ENCODE peak calls at places on chromosomes 5 and 9, in six cellular contexts. One of them, this sample, is unnamed.
A peak's percentile ranks its signal among the peaks of the same experiment; 100 is the strongest.

GRCh38 chr5:171644536-171644935 is 141.1 kb upstream of the SMIM23 start:
- DNase-seq in ovary: no peak
- DNase-seq in A549: no peak
- DNase-seq in SK-N-SH: peak; percentile 41
- DNase-seq in tibial nerve: no peak
- DNase-seq in sigmoid colon: no peak
- DNase-seq in this sample: no peak

GRCh38 chr5:160173-160510 is 31.2 kb upstream of the LRRC14B start:
- DNase-seq in ovary: no peak
- DNase-seq in A549: no peak
- DNase-seq in SK-N-SH: no peak
- DNase-seq in tibial nerve: no peak
- DNase-seq in sigmoid colon: peak; percentile 48
- DNase-seq in this sample: peak; percentile 10

GRCh38 chr5:159444441-159445082 is 114.3 kb upstream of the IL12B start:
- DNase-seq in ovary: no peak
- DNase-seq in A549: peak; percentile 78
- DNase-seq in SK-N-SH: peak; percentile 44
- DNase-seq in tibial nerve: no peak
- DNase-seq in sigmoid colon: no peak
- DNase-seq in this sample: no peak

GRCh38 chr9:134175291-134175807 is 11.0 kb upstream of the RNU6ATAC start:
- DNase-seq in ovary: no peak
- DNase-seq in A549: peak; percentile 74
- DNase-seq in SK-N-SH: peak; percentile 70
- DNase-seq in tibial nerve: no peak
- DNase-seq in sigmoid colon: no peak
- DNase-seq in this sample: no peak

GRCh38 chr9:106075991-106076390 is 381.6 kb downstream of the TMEM38B start:
- DNase-seq in ovary: no peak
- DNase-seq in A549: no peak
- DNase-seq in SK-N-SH: no peak
- DNase-seq in tibial nerve: no peak
- DNase-seq in sigmoid colon: no peak
- DNase-seq in this sample: no peak

GRCh38 chr5:79236364-79236969 is 536 bp downstream of the JMY start:
- DNase-seq in ovary: no peak
- DNase-seq in A549: peak; percentile 21
- DNase-seq in SK-N-SH: peak; percentile 82
- DNase-seq in tibial nerve: no peak
- DNase-seq in sigmoid colon: peak; percentile 67
- DNase-seq in this sample: no peak

GRCh38 chr5:104643320-104643719 is 1080.7 kb upstream of the NUDT12 start:
- DNase-seq in ovary: no peak
- DNase-seq in A549: no peak
- DNase-seq in SK-N-SH: no peak
- DNase-seq in tibial nerve: no peak
- DNase-seq in sigmoid colon: no peak
- DNase-seq in this sample: no peak

GRCh38 chr5:165779505-165779904 is 2274.1 kb downstream of the MAT2B start:
- DNase-seq in ovary: no peak
- DNase-seq in A549: no peak
- DNase-seq in SK-N-SH: no peak
- DNase-seq in tibial nerve: no peak
- DNase-seq in sigmoid colon: no peak
- DNase-seq in this sample: no peak

GRCh38 chr9:121550569-121551512 is 51.2 kb upstream of the GGTA1 start:
- DNase-seq in ovary: peak; percentile 85
- DNase-seq in A549: peak; percentile 69
- DNase-seq in SK-N-SH: peak; percentile 92
- DNase-seq in tibial nerve: peak; percentile 58
- DNase-seq in sigmoid colon: peak; percentile 89
- DNase-seq in this sample: peak; percentile 84

GRCh38 chr5:34538026-34538672 is 118.0 kb upstream of the RAI14 start:
- DNase-seq in ovary: no peak
- DNase-seq in A549: no peak
- DNase-seq in SK-N-SH: no peak
- DNase-seq in tibial nerve: no peak
- DNase-seq in sigmoid colon: no peak
- DNase-seq in this sample: peak; percentile 38

GRCh38 chr5:178347956-178348355 is 115.4 kb upstream of the PHYKPL start:
- DNase-seq in ovary: no peak
- DNase-seq in A549: no peak
- DNase-seq in SK-N-SH: no peak
- DNase-seq in tibial nerve: no peak
- DNase-seq in sigmoid colon: no peak
- DNase-seq in this sample: no peak

GRCh38 chr5:59140133-59140532 is 557.3 kb downstream of the RAB3C start:
- DNase-seq in ovary: no peak
- DNase-seq in A549: no peak
- DNase-seq in SK-N-SH: no peak
- DNase-seq in tibial nerve: no peak
- DNase-seq in sigmoid colon: no peak
- DNase-seq in this sample: no peak

GRCh38 chr5:59136575-59136974 is 553.7 kb downstream of the RAB3C start:
- DNase-seq in ovary: no peak
- DNase-seq in A549: no peak
- DNase-seq in SK-N-SH: no peak
- DNase-seq in tibial nerve: no peak
- DNase-seq in sigmoid colon: no peak
- DNase-seq in this sample: no peak

GRCh38 chr5:59138509-59138908 is 555.6 kb downstream of the RAB3C start:
- DNase-seq in ovary: no peak
- DNase-seq in A549: no peak
- DNase-seq in SK-N-SH: no peak
- DNase-seq in tibial nerve: no peak
- DNase-seq in sigmoid colon: no peak
- DNase-seq in this sample: no peak

GRCh38 chr5:59142138-59142537 is 559.3 kb downstream of the RAB3C start:
- DNase-seq in ovary: no peak
- DNase-seq in A549: no peak
- DNase-seq in SK-N-SH: no peak
- DNase-seq in tibial nerve: no peak
- DNase-seq in sigmoid colon: no peak
- DNase-seq in this sample: no peak

DNA sequence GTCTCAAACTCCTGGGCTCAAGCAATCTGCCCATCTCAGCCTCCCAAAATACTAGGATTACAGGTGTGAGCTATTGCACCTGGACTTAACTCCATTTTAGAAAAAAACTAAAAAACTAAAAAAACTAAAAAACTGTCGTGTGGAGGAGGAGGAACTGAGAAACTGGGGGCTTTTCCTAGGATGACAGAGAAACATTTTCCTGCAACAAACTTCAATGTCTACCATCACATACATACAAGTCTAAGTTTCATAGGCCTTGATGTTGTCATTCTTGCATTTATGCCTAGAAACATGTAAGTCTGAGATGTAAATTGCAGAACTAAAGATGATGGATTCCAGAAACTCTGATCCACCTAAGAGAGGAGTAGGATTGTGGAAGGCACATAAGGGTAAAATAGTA is 556.8 kb downstream of the RAB3C start:
- DNase-seq in ovary: no peak
- DNase-seq in A549: no peak
- DNase-seq in SK-N-SH: no peak
- DNase-seq in tibial nerve: no peak
- DNase-seq in sigmoid colon: no peak
- DNase-seq in this sample: no peak
- H3K27ac ChIP-seq in ovary: no peak overlapping the region
- H3K27ac ChIP-seq in A549: no peak overlapping the region
- H3K27ac ChIP-seq in SK-N-SH: no peak overlapping the region
- H3K27ac ChIP-seq in tibial nerve: no peak overlapping the region
- H3K27ac ChIP-seq in sigmoid colon: no peak overlapping the region
- H3K27ac ChIP-seq in this sample: no peak overlapping the region

GRCh38 chr5:87899109-87900100 is 369.2 kb downstream of the TMEM161B start:
- DNase-seq in ovary: peak; percentile 17
- DNase-seq in A549: no peak
- DNase-seq in SK-N-SH: no peak
- DNase-seq in tibial nerve: peak; percentile 57
- DNase-seq in sigmoid colon: peak; percentile 72
- DNase-seq in this sample: no peak
- TF ChIP-seq CTCF in ovary: no peak
- TF ChIP-seq CTCF in A549: no peak
- TF ChIP-seq CTCF in SK-N-SH: no peak
- TF ChIP-seq CTCF in tibial nerve: peak; percentile 24
- TF ChIP-seq CTCF in sigmoid colon: no peak
- TF ChIP-seq CTCF in this sample: no peak

GRCh38 chr5:68239485-68239884 is 23.9 kb downstream of the PIK3R1 start:
- DNase-seq in ovary: peak; percentile 72
- DNase-seq in A549: no peak
- DNase-seq in SK-N-SH: peak; percentile 72
- DNase-seq in tibial nerve: peak; percentile 51
- DNase-seq in sigmoid colon: peak; percentile 95
- DNase-seq in this sample: peak; percentile 63
- TF ChIP-seq EP300 in ovary: no peak
- TF ChIP-seq EP300 in A549: no peak
- TF ChIP-seq EP300 in SK-N-SH: no peak
- TF ChIP-seq EP300 in tibial nerve: peak; percentile 87
- TF ChIP-seq EP300 in sigmoid colon: peak; percentile 94
- TF ChIP-seq EP300 in this sample: no peak

GRCh38 chr5:141902416-141902815 is 21.3 kb upstream of the DELE1 start:
- DNase-seq in ovary: no peak
- DNase-seq in A549: no peak
- DNase-seq in SK-N-SH: peak; percentile 82
- DNase-seq in tibial nerve: no peak
- DNase-seq in sigmoid colon: no peak
- DNase-seq in this sample: no peak
- H3K27ac ChIP-seq in ovary: no peak overlapping the region
- H3K27ac ChIP-seq in A549: no peak overlapping the region
- H3K27ac ChIP-seq in SK-N-SH: peak overlapping the region; percentile 48
- H3K27ac ChIP-seq in tibial nerve: no peak overlapping the region
- H3K27ac ChIP-seq in sigmoid colon: no peak overlapping the region
- H3K27ac ChIP-seq in this sample: no peak overlapping the region

DNA sequence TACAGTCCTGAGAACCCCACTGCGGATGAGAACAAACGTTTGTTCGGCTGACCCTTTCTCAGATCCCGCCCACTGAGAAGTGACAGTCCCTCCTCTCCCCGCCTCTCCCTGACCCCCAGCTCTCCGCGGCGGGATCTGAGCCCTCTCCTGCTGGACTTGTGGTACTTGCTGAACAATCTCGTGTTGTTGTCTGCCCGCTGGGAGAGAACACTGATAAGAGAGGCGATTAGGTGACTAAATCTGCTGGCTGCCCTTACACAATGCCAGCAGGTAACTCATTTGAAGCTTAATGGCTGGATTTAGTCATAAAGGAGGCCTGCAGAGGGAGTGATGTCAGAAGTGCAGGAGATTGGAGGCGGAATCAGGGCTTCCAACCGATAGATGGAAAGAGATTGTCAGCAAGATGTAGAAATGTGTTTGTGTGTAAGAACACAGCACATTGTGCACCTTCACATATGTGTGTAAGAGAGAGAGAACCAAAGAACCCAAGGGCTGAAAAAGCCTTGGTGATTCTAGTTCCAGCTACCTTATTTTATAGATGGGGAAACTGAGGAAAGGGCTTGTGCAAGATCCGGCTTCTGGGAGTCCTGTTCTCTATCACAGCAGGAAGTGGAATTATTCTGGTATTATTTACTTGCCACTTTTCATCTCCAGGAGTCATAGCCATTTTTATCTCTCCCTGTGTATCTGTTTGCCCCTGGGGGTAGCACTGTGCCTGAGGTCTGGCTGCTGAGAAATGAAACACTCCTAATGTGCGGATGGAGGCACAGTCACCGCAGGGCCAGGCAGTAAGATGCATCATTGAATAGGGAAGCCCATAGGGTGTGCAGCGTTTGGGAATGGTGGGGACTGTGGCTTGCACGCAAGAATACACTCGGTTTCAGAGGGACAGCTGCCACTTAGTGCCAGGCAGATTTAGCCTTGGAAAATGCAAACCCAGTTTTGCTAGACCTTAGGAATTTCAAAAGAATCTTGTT is 203.7 kb upstream of the MSX2 start:
- DNase-seq in ovary: no peak
- DNase-seq in A549: no peak
- DNase-seq in SK-N-SH: peak; percentile 75
- DNase-seq in tibial nerve: no peak
- DNase-seq in sigmoid colon: no peak
- DNase-seq in this sample: peak; percentile 74
- TF ChIP-seq CTCF in ovary: no peak
- TF ChIP-seq CTCF in A549: no peak
- TF ChIP-seq CTCF in SK-N-SH: no peak
- TF ChIP-seq CTCF in tibial nerve: no peak
- TF ChIP-seq CTCF in sigmoid colon: no peak
- TF ChIP-seq CTCF in this sample: no peak

DNA sequence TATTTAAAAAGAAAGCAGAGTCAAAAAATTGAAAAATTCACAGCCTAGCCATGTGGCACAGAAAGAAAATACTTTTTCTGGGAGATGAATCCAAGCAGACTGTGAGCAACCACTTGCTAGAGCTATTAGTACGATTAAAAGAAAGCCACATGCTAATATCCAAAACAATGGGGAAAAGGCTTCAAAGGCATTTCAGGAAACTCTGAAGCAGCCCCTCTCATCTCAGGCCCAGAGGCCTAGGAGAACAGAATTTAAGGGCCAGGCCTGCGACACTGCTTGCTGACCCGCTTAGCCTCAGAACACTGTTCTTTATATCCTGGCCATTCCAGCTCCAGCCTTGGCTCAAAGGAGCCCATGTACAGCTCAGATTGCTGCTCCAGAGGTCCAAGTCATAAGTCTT is 1257.0 kb upstream of the CDH18 start:
- DNase-seq in ovary: no peak
- DNase-seq in A549: no peak
- DNase-seq in SK-N-SH: no peak
- DNase-seq in tibial nerve: no peak
- DNase-seq in sigmoid colon: no peak
- DNase-seq in this sample: no peak
- TF ChIP-seq EP300 in ovary: no peak
- TF ChIP-seq EP300 in A549: no peak
- TF ChIP-seq EP300 in SK-N-SH: no peak
- TF ChIP-seq EP300 in tibial nerve: no peak
- TF ChIP-seq EP300 in sigmoid colon: no peak
- TF ChIP-seq EP300 in this sample: no peak

DNA sequence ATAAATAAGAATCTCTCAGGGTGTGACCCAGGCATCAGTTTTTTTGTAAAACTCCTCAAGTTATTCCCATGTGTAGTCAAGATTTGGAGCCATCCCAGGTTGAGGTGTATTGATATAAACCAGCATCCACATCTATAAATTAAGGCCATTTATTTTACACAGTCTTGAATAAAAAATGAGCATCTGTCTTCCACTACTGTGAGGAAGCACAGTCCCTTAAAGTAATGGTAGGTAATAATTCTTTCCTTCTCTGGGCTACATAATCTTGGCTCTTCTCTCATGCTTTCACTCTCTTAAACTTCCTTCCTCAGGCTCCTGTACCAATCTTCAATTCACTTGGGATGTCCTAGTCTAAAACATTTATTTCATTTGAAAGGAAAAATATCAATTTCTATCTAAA is 110.3 kb downstream of the PDE4D start:
- DNase-seq in ovary: no peak
- DNase-seq in A549: no peak
- DNase-seq in SK-N-SH: no peak
- DNase-seq in tibial nerve: no peak
- DNase-seq in sigmoid colon: no peak
- DNase-seq in this sample: no peak
- H3K27ac ChIP-seq in ovary: no peak overlapping the region
- H3K27ac ChIP-seq in A549: peak overlapping the region; percentile 38
- H3K27ac ChIP-seq in SK-N-SH: peak overlapping the region; percentile 7
- H3K27ac ChIP-seq in tibial nerve: no peak overlapping the region
- H3K27ac ChIP-seq in sigmoid colon: peak overlapping the region; percentile 74
- H3K27ac ChIP-seq in this sample: no peak overlapping the region

GRCh38 chr9:4859035-4859434 is 66.3 kb downstream of the RCL1 start:
- DNase-seq in ovary: no peak
- DNase-seq in A549: no peak
- DNase-seq in SK-N-SH: no peak
- DNase-seq in tibial nerve: no peak
- DNase-seq in sigmoid colon: no peak
- DNase-seq in this sample: no peak
- TF ChIP-seq CTCF in ovary: no peak
- TF ChIP-seq CTCF in A549: no peak
- TF ChIP-seq CTCF in SK-N-SH: no peak
- TF ChIP-seq CTCF in tibial nerve: no peak
- TF ChIP-seq CTCF in sigmoid colon: no peak
- TF ChIP-seq CTCF in this sample: no peak

This sample was measured in stomach.